ENCODE peak calls at places on chromosomes 6 and 20, in six cellular contexts. Q, X, Y, B, M and C are unnamed samples.
A peak's percentile ranks its signal among the peaks of the same experiment; 100 is the strongest.

GRCh38 chr6:120410586-120410985 is 923.7 kb downstream of the TBC1D32 start:
- DNase-seq in Q (no peak), X (no peak), Y (no peak), B (no peak), M (no peak), C (no peak)

GRCh38 chr6:161748535-161749386 is 474.9 kb upstream of the AGPAT4 start:
- DNase-seq in Q (peak; percentile 24), X (peak; percentile 19), Y (no peak), B (peak; percentile 30), M (peak; percentile 59), C (no peak)

GRCh38 chr6:26607434-26608230 is 10.9 kb downstream of the ABT1 start:
- DNase-seq in Q (peak; percentile 57), X (peak; percentile 74), Y (peak; percentile 72), B (peak; percentile 58), M (peak; percentile 74), C (no peak)

GRCh38 chr6:145756170-145756662 is 20.9 kb upstream of the EPM2A start:
- DNase-seq in Q (no peak), X (peak; percentile 98), Y (no peak), B (no peak), M (no peak), C (no peak)

GRCh38 chr6:133130863-133131262 is 110.3 kb upstream of the EYA4 start:
- DNase-seq in Q (no peak), X (peak; percentile 22), Y (no peak), B (peak; percentile 64), M (no peak), C (peak; percentile 67)

GRCh38 chr6:12203001-12203400 is 87.2 kb upstream of the EDN1 start:
- DNase-seq in Q (no peak), X (no peak), Y (no peak), B (no peak), M (no peak), C (no peak)

GRCh38 chr20:57370316-57370715 is 19.3 kb downstream of the RAE1 start:
- DNase-seq in Q (no peak), X (no peak), Y (no peak), B (no peak), M (no peak), C (no peak)

GRCh38 chr20:313948-314347 is 11.4 kb upstream of the SOX12 start:
- DNase-seq in Q (no peak), X (peak; percentile 90), Y (no peak), B (no peak), M (no peak), C (no peak)

GRCh38 chr6:71330501-71330900 is 41.9 kb downstream of the OGFRL1 start:
- DNase-seq in Q (no peak), X (no peak), Y (no peak), B (no peak), M (no peak), C (no peak)

GRCh38 chr20:4962257-4962855 is 39.0 kb downstream of the SLC23A2 start:
- DNase-seq in Q (no peak), X (no peak), Y (no peak), B (no peak), M (peak; percentile 62), C (no peak)

GRCh38 chr6:32838114-32838958 is at the start of gene TAP2:
- DNase-seq in Q (peak; percentile 97), X (peak; percentile 93), Y (peak; percentile 84), B (peak; percentile 97), M (peak; percentile 99), C (peak; percentile 96)

GRCh38 chr6:121694389-121695185 is 259.1 kb downstream of the GJA1 start:
- DNase-seq in Q (no peak), X (peak; percentile 58), Y (no peak), B (no peak), M (no peak), C (no peak)

GRCh38 chr6:40907198-40907701 is 131.8 kb downstream of the UNC5CL start:
- DNase-seq in Q (no peak), X (peak; percentile 13), Y (peak; percentile 87), B (peak; percentile 63), M (no peak), C (no peak)